ENCODE peak calls at places on chromosomes 13 and 19, in seven cellular contexts. J is MM.1S, A is HCT116, I is colonic mucosa, M is ovary, V is cardiac fibroblast, O is fibroblast of pulmonary artery. C is an unnamed sample.

GRCh38 chr19:10748924-10749434 is 31.1 kb downstream of the DNM2 start:
- DNase-seq in V (peak; percentile 52), O (peak; percentile 44), I (peak; percentile 95), M (peak; percentile 60), A (peak; percentile 56), J (no peak), C (no peak)

GRCh38 chr19:49119411-49120324 is at the start of gene PPFIA3:
- DNase-seq in M (peak; percentile 80), V (peak; percentile 59), J (no peak), O (peak; percentile 66), A (no peak), I (peak; percentile 59), C (no peak)

GRCh38 chr13:46385946-46386345 is 1.1 kb downstream of the RUBCNL start:
- DNase-seq in I (no peak), J (no peak), V (no peak), M (no peak), O (no peak), A (no peak), C (no peak)

GRCh38 chr13:100269837-100270236 is 180.9 kb downstream of the PCCA start:
- DNase-seq in J (no peak), V (peak; percentile 89), A (no peak), I (peak; percentile 62), M (peak; percentile 83), O (peak; percentile 94), C (peak; percentile 78)

GRCh38 chr13:98664047-98664446 is 87.1 kb upstream of the STK24 start:
- DNase-seq in M (no peak), V (peak; percentile 66), J (no peak), I (no peak), O (peak; percentile 17), A (peak; percentile 85), C (no peak)

GRCh38 chr19:56071151-56071550 is 49.9 kb downstream of the ZNF787 start:
- DNase-seq in I (no peak), V (peak; percentile 21), M (no peak), J (peak; percentile 31), A (peak; percentile 15), O (no peak), C (no peak)

GRCh38 chr19:30682576-30683536 is 310.7 kb downstream of the ZNF536 start:
- DNase-seq in A (peak; percentile 12), M (peak; percentile 87), V (peak; percentile 84), I (peak; percentile 68), J (peak; percentile 30), O (peak; percentile 70), C (peak; percentile 36)

GRCh38 chr19:45070861-45071544 is 5.3 kb downstream of the ZNF296 start:
- DNase-seq in J (no peak), O (no peak), A (no peak), M (no peak), I (no peak), V (no peak), C (no peak)

GRCh38 chr13:34926513-34926912 is 15.6 kb upstream of the NBEA start:
- DNase-seq in M (no peak), O (peak; percentile 78), I (no peak), V (peak; percentile 63), J (no peak), A (no peak), C (peak; percentile 44)

GRCh38 chr13:99501952-99502310 is 659 bp downstream of the TM9SF2 start:
- DNase-seq in M (no peak), I (peak; percentile 55), V (peak; percentile 23), J (no peak), A (no peak), O (peak; percentile 23), C (no peak)

GRCh38 chr19:16896913-16897571 is 8.2 kb downstream of the F2RL3 start:
- DNase-seq in A (peak; percentile 51), O (peak; percentile 97), M (peak; percentile 97), V (peak; percentile 93), I (peak; percentile 95), J (peak; percentile 79), C (no peak)

GRCh38 chr19:14381689-14382474 is 638 bp downstream of the ADGRE5 start:
- DNase-seq in I (peak; percentile 85), J (no peak), M (no peak), V (peak; percentile 70), A (no peak), O (peak; percentile 61), C (no peak)

GRCh38 chr13:48492123-48493075 is 40.5 kb downstream of the RCBTB2 start:
- DNase-seq in I (peak; percentile 56), V (peak; percentile 80), O (peak; percentile 88), A (no peak), M (peak; percentile 75), J (peak; percentile 71), C (no peak)

GRCh38 chr19:57362419-57362818 is 932 bp upstream of the TRAPPC2B start:
- DNase-seq in I (no peak), A (no peak), M (no peak), J (no peak), O (no peak), V (no peak), C (peak; percentile 65)

GRCh38 chr13:57946361-57946760 is 314.8 kb downstream of the PCDH17 start:
- DNase-seq in A (no peak), M (no peak), O (peak; percentile 2), V (peak; percentile 2), J (peak; percentile 63), I (no peak), C (no peak)

GRCh38 chr13:40787062-40787461 is 2.3 kb upstream of the SLC25A15 start:
- DNase-seq in O (peak; percentile 4), V (peak; percentile 27), M (no peak), I (no peak), A (no peak), J (no peak), C (no peak)

GRCh38 chr13:98826156-98826555 is 73.7 kb upstream of the SLC15A1 start:
- DNase-seq in A (no peak), M (no peak), I (no peak), J (peak; percentile 15), V (no peak), O (peak; percentile 50), C (no peak)

GRCh38 chr19:58009666-58010301 is 7.2 kb upstream of the ZNF606 start:
- DNase-seq in O (peak; percentile 86), J (no peak), I (peak; percentile 92), M (peak; percentile 87), A (no peak), V (peak; percentile 85), C (no peak)

GRCh38 chr19:57583104-57583520 is 833 bp upstream of the ZIK1 start:
- DNase-seq in M (no peak), I (no peak), A (no peak), J (no peak), O (no peak), V (no peak), C (no peak)

GRCh38 chr19:31283701-31284100 is 65.5 kb downstream of the TSHZ3 start:
- DNase-seq in V (no peak), M (peak; percentile 27), O (no peak), J (no peak), I (no peak), A (no peak), C (no peak)

GRCh38 chr13:42875448-42876269 is 94.3 kb downstream of the FAM216B start:
- DNase-seq in A (no peak), M (peak; percentile 72), V (peak; percentile 64), J (no peak), I (no peak), O (peak; percentile 83), C (no peak)

GRCh38 chr19:12244370-12244769 is 50.3 kb downstream of the ZNF44 start:
- DNase-seq in I (no peak), J (no peak), M (no peak), A (no peak), O (no peak), V (no peak), C (no peak)

GRCh38 chr13:111434578-111435159 is 114.2 kb downstream of the TEX29 start:
- DNase-seq in I (no peak), O (no peak), J (no peak), M (no peak), V (no peak), A (no peak), C (no peak)

DNA sequence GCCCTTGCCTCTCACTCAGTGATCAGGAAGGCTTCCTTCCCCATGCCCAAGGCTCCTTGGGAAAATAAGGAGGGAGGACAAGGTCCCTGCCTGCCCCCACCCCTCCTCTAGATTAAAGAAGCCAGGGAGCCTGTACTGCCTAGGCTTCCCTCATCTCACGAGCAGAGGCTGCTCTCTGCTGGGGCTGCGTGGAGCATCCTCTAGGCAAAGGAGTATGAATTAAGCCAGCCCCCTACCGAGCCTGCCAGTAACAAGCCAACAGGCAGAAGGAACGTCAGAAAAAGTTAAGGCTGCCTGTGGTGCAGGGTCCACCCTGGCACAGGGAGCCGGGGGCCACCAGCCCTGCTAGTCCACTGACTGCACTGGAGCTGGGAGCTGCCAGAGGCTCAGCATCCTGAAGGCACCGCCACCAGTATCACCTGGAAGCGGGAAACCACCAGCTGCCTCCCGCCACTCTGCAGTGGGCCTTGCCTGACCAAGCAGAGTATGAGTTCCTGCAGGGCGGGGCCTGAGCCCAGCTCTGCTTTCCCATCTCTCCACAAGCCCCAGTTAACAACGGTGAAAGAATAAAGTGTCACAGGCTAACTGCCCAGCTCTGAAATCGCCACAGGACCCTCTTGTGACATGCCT is 6.8 kb downstream of the NAPA start:
- DNase-seq in A (no peak), I (no peak), O (no peak), V (no peak), J (no peak), M (no peak), C (no peak)
- TF ChIP-seq CTCF in A (no peak), I (no peak), O (no peak), V (no peak), J (no peak), M (no peak), C (peak; percentile 9)

GRCh38 chr19:19461671-19462622 is 53.4 kb downstream of the TSSK6 start:
- DNase-seq in A (no peak), V (peak; percentile 42), J (no peak), M (peak; percentile 76), I (peak; percentile 69), O (peak; percentile 59), C (no peak)

GRCh38 chr19:19459707-19460251 is 54.3 kb downstream of the GATAD2A start:
- DNase-seq in A (no peak), O (peak; percentile 66), I (no peak), V (peak; percentile 84), J (no peak), M (no peak), C (no peak)

GRCh38 chr19:19460258-19460731 is 54.8 kb downstream of the GATAD2A start:
- DNase-seq in J (no peak), M (no peak), I (no peak), A (no peak), O (no peak), V (peak; percentile 43), C (no peak)

GRCh38 chr19:19461306-19461670 is 54.1 kb downstream of the TSSK6 start:
- DNase-seq in A (no peak), J (no peak), O (no peak), I (no peak), V (peak; percentile 16), M (no peak), C (no peak)

GRCh38 chr19:19460761-19461265 is 54.5 kb downstream of the TSSK6 start:
- DNase-seq in V (peak; percentile 55), M (peak; percentile 57), J (no peak), A (no peak), I (peak; percentile 48), O (peak; percentile 27), C (no peak)
- H3K4me3 ChIP-seq in V (no peak overlapping the region), M (no peak overlapping the region), J (no peak overlapping the region), A (no peak overlapping the region), I (no peak overlapping the region), O (no peak overlapping the region), C (no peak overlapping the region)

GRCh38 chr13:49560270-49561063 is 24.9 kb downstream of the RCBTB1 start:
- DNase-seq in V (peak; percentile 31), I (no peak), J (no peak), M (peak; percentile 51), A (no peak), O (peak; percentile 31), C (no peak)
- TF ChIP-seq CTCF in V (peak; percentile 12), I (no peak), J (no peak), M (no peak), A (peak; percentile 4), O (peak; percentile 24), C (peak; percentile 36)

GRCh38 chr19:46412983-46413261 is 442 bp downstream of the CCDC8 start:
- DNase-seq in A (no peak), J (no peak), O (no peak), M (no peak), I (no peak), V (no peak), C (no peak)
- H3K4me3 ChIP-seq in A (no peak overlapping the region), J (no peak overlapping the region), O (peak overlapping the region; percentile 69), M (peak overlapping the region; percentile 64), I (peak overlapping the region; percentile 25), V (peak overlapping the region; percentile 55), C (no peak overlapping the region)

C was measured in LNCaP clone FGC.